ENCODE peak calls at places on chromosomes 7 and 10, in seven cellular contexts. One of them, this sample, is unnamed.

GRCh38 chr10:132434405-132435005 is 37.5 kb downstream of the PWWP2B start:
- DNase-seq in stimulated activated effector memory CD8-positive, alpha-beta T cell treated with anti-CD3 and anti-CD28 coated beads, Interleukin-12 subunit alpha, Interleukin-12 subunit beta, amount 100 ng/mL, for 72 hours: no peak
- DNase-seq in left cardiac atrium: peak
- DNase-seq in activated T-cell treated with anti-CD3 and anti-CD28 coated beads, Interleukin-2, amount 50 U/mL, for 72 hours: peak
- DNase-seq in EL: no peak
- DNase-seq in fibroblast of the aortic adventitia: no peak
- DNase-seq in HS-27A: no peak
- DNase-seq in this sample: no peak

GRCh38 chr7:31814187-31814586 is 127.2 kb downstream of the PPP1R17 start:
- DNase-seq in fibroblast of the aortic adventitia: peak
- DNase-seq in stimulated activated effector memory CD8-positive, alpha-beta T cell treated with anti-CD3 and anti-CD28 coated beads, Interleukin-12 subunit alpha, Interleukin-12 subunit beta, amount 100 ng/mL, for 72 hours: no peak
- DNase-seq in EL: peak
- DNase-seq in left cardiac atrium: no peak
- DNase-seq in activated T-cell treated with anti-CD3 and anti-CD28 coated beads, Interleukin-2, amount 50 U/mL, for 72 hours: no peak
- DNase-seq in HS-27A: no peak
- DNase-seq in this sample: no peak

GRCh38 chr10:73867126-73867807 is 7.1 kb downstream of the CAMK2G start:
- DNase-seq in activated T-cell treated with anti-CD3 and anti-CD28 coated beads, Interleukin-2, amount 50 U/mL, for 72 hours: no peak
- DNase-seq in left cardiac atrium: no peak
- DNase-seq in stimulated activated effector memory CD8-positive, alpha-beta T cell treated with anti-CD3 and anti-CD28 coated beads, Interleukin-12 subunit alpha, Interleukin-12 subunit beta, amount 100 ng/mL, for 72 hours: no peak
- DNase-seq in HS-27A: no peak
- DNase-seq in EL: no peak
- DNase-seq in fibroblast of the aortic adventitia: no peak
- DNase-seq in this sample: no peak

GRCh38 chr10:19014034-19014433 is 34.6 kb upstream of the MALRD1 start:
- DNase-seq in fibroblast of the aortic adventitia: peak
- DNase-seq in activated T-cell treated with anti-CD3 and anti-CD28 coated beads, Interleukin-2, amount 50 U/mL, for 72 hours: no peak
- DNase-seq in EL: peak
- DNase-seq in stimulated activated effector memory CD8-positive, alpha-beta T cell treated with anti-CD3 and anti-CD28 coated beads, Interleukin-12 subunit alpha, Interleukin-12 subunit beta, amount 100 ng/mL, for 72 hours: no peak
- DNase-seq in left cardiac atrium: no peak
- DNase-seq in HS-27A: peak
- DNase-seq in this sample: no peak

GRCh38 chr10:3365630-3366029 is 193.0 kb upstream of the PITRM1 start:
- DNase-seq in EL: no peak
- DNase-seq in left cardiac atrium: no peak
- DNase-seq in activated T-cell treated with anti-CD3 and anti-CD28 coated beads, Interleukin-2, amount 50 U/mL, for 72 hours: no peak
- DNase-seq in HS-27A: no peak
- DNase-seq in stimulated activated effector memory CD8-positive, alpha-beta T cell treated with anti-CD3 and anti-CD28 coated beads, Interleukin-12 subunit alpha, Interleukin-12 subunit beta, amount 100 ng/mL, for 72 hours: no peak
- DNase-seq in fibroblast of the aortic adventitia: peak
- DNase-seq in this sample: no peak

GRCh38 chr10:70564901-70565351 is 37.6 kb downstream of the PRF1 start:
- DNase-seq in HS-27A: no peak
- DNase-seq in stimulated activated effector memory CD8-positive, alpha-beta T cell treated with anti-CD3 and anti-CD28 coated beads, Interleukin-12 subunit alpha, Interleukin-12 subunit beta, amount 100 ng/mL, for 72 hours: no peak
- DNase-seq in EL: no peak
- DNase-seq in fibroblast of the aortic adventitia: no peak
- DNase-seq in left cardiac atrium: no peak
- DNase-seq in activated T-cell treated with anti-CD3 and anti-CD28 coated beads, Interleukin-2, amount 50 U/mL, for 72 hours: no peak
- DNase-seq in this sample: no peak

GRCh38 chr7:37052673-37053072 is 328.4 kb upstream of the AOAH start:
- DNase-seq in left cardiac atrium: no peak
- DNase-seq in stimulated activated effector memory CD8-positive, alpha-beta T cell treated with anti-CD3 and anti-CD28 coated beads, Interleukin-12 subunit alpha, Interleukin-12 subunit beta, amount 100 ng/mL, for 72 hours: no peak
- DNase-seq in activated T-cell treated with anti-CD3 and anti-CD28 coated beads, Interleukin-2, amount 50 U/mL, for 72 hours: no peak
- DNase-seq in fibroblast of the aortic adventitia: peak
- DNase-seq in EL: peak
- DNase-seq in HS-27A: no peak
- DNase-seq in this sample: no peak

GRCh38 chr7:142134944-142135343 is 23.4 kb downstream of the MGAM2 start:
- DNase-seq in stimulated activated effector memory CD8-positive, alpha-beta T cell treated with anti-CD3 and anti-CD28 coated beads, Interleukin-12 subunit alpha, Interleukin-12 subunit beta, amount 100 ng/mL, for 72 hours: no peak
- DNase-seq in HS-27A: no peak
- DNase-seq in fibroblast of the aortic adventitia: no peak
- DNase-seq in left cardiac atrium: no peak
- DNase-seq in EL: no peak
- DNase-seq in activated T-cell treated with anti-CD3 and anti-CD28 coated beads, Interleukin-2, amount 50 U/mL, for 72 hours: no peak
- DNase-seq in this sample: no peak

GRCh38 chr10:114869500-114869899 is 47.9 kb downstream of the FHIP2A start:
- DNase-seq in stimulated activated effector memory CD8-positive, alpha-beta T cell treated with anti-CD3 and anti-CD28 coated beads, Interleukin-12 subunit alpha, Interleukin-12 subunit beta, amount 100 ng/mL, for 72 hours: no peak
- DNase-seq in left cardiac atrium: no peak
- DNase-seq in EL: peak
- DNase-seq in activated T-cell treated with anti-CD3 and anti-CD28 coated beads, Interleukin-2, amount 50 U/mL, for 72 hours: no peak
- DNase-seq in fibroblast of the aortic adventitia: peak
- DNase-seq in HS-27A: no peak
- DNase-seq in this sample: no peak

GRCh38 chr10:73591935-73592699 is 975 bp upstream of the USP54 start:
- DNase-seq in fibroblast of the aortic adventitia: peak
- DNase-seq in left cardiac atrium: peak
- DNase-seq in HS-27A: no peak
- DNase-seq in EL: peak
- DNase-seq in stimulated activated effector memory CD8-positive, alpha-beta T cell treated with anti-CD3 and anti-CD28 coated beads, Interleukin-12 subunit alpha, Interleukin-12 subunit beta, amount 100 ng/mL, for 72 hours: no peak
- DNase-seq in activated T-cell treated with anti-CD3 and anti-CD28 coated beads, Interleukin-2, amount 50 U/mL, for 72 hours: peak
- DNase-seq in this sample: peak

GRCh38 chr10:88270871-88271713 is 312.0 kb downstream of the RNLS start:
- DNase-seq in EL: peak
- DNase-seq in HS-27A: no peak
- DNase-seq in fibroblast of the aortic adventitia: peak
- DNase-seq in left cardiac atrium: no peak
- DNase-seq in activated T-cell treated with anti-CD3 and anti-CD28 coated beads, Interleukin-2, amount 50 U/mL, for 72 hours: peak
- DNase-seq in stimulated activated effector memory CD8-positive, alpha-beta T cell treated with anti-CD3 and anti-CD28 coated beads, Interleukin-12 subunit alpha, Interleukin-12 subunit beta, amount 100 ng/mL, for 72 hours: peak
- DNase-seq in this sample: no peak

GRCh38 chr10:71084061-71084817 is 128.1 kb upstream of the UNC5B start:
- DNase-seq in EL: no peak
- DNase-seq in activated T-cell treated with anti-CD3 and anti-CD28 coated beads, Interleukin-2, amount 50 U/mL, for 72 hours: no peak
- DNase-seq in fibroblast of the aortic adventitia: no peak
- DNase-seq in left cardiac atrium: no peak
- DNase-seq in stimulated activated effector memory CD8-positive, alpha-beta T cell treated with anti-CD3 and anti-CD28 coated beads, Interleukin-12 subunit alpha, Interleukin-12 subunit beta, amount 100 ng/mL, for 72 hours: peak
- DNase-seq in HS-27A: no peak
- DNase-seq in this sample: no peak

GRCh38 chr10:99798920-99799319 is 16.5 kb downstream of the ABCC2 start:
- DNase-seq in activated T-cell treated with anti-CD3 and anti-CD28 coated beads, Interleukin-2, amount 50 U/mL, for 72 hours: no peak
- DNase-seq in HS-27A: no peak
- DNase-seq in stimulated activated effector memory CD8-positive, alpha-beta T cell treated with anti-CD3 and anti-CD28 coated beads, Interleukin-12 subunit alpha, Interleukin-12 subunit beta, amount 100 ng/mL, for 72 hours: no peak
- DNase-seq in left cardiac atrium: no peak
- DNase-seq in EL: no peak
- DNase-seq in fibroblast of the aortic adventitia: no peak
- DNase-seq in this sample: no peak

GRCh38 chr7:84477786-84478405 is 283.3 kb upstream of the SEMA3A start:
- DNase-seq in HS-27A: no peak
- DNase-seq in fibroblast of the aortic adventitia: no peak
- DNase-seq in activated T-cell treated with anti-CD3 and anti-CD28 coated beads, Interleukin-2, amount 50 U/mL, for 72 hours: no peak
- DNase-seq in EL: no peak
- DNase-seq in stimulated activated effector memory CD8-positive, alpha-beta T cell treated with anti-CD3 and anti-CD28 coated beads, Interleukin-12 subunit alpha, Interleukin-12 subunit beta, amount 100 ng/mL, for 72 hours: no peak
- DNase-seq in left cardiac atrium: no peak
- DNase-seq in this sample: no peak

GRCh38 chr10:132521466-132522102 is 16.0 kb upstream of the INPP5A start:
- DNase-seq in EL: no peak
- DNase-seq in stimulated activated effector memory CD8-positive, alpha-beta T cell treated with anti-CD3 and anti-CD28 coated beads, Interleukin-12 subunit alpha, Interleukin-12 subunit beta, amount 100 ng/mL, for 72 hours: no peak
- DNase-seq in activated T-cell treated with anti-CD3 and anti-CD28 coated beads, Interleukin-2, amount 50 U/mL, for 72 hours: no peak
- DNase-seq in HS-27A: no peak
- DNase-seq in fibroblast of the aortic adventitia: no peak
- DNase-seq in left cardiac atrium: no peak
- DNase-seq in this sample: no peak

GRCh38 chr7:24436131-24436920 is 136.9 kb upstream of the PALS2 start:
- DNase-seq in stimulated activated effector memory CD8-positive, alpha-beta T cell treated with anti-CD3 and anti-CD28 coated beads, Interleukin-12 subunit alpha, Interleukin-12 subunit beta, amount 100 ng/mL, for 72 hours: no peak
- DNase-seq in left cardiac atrium: no peak
- DNase-seq in HS-27A: no peak
- DNase-seq in EL: no peak
- DNase-seq in activated T-cell treated with anti-CD3 and anti-CD28 coated beads, Interleukin-2, amount 50 U/mL, for 72 hours: no peak
- DNase-seq in fibroblast of the aortic adventitia: no peak
- DNase-seq in this sample: no peak

GRCh38 chr10:17200885-17201164 is 647 bp downstream of the TRDMT1 start:
- DNase-seq in stimulated activated effector memory CD8-positive, alpha-beta T cell treated with anti-CD3 and anti-CD28 coated beads, Interleukin-12 subunit alpha, Interleukin-12 subunit beta, amount 100 ng/mL, for 72 hours: no peak
- DNase-seq in fibroblast of the aortic adventitia: peak
- DNase-seq in activated T-cell treated with anti-CD3 and anti-CD28 coated beads, Interleukin-2, amount 50 U/mL, for 72 hours: peak
- DNase-seq in left cardiac atrium: peak
- DNase-seq in HS-27A: no peak
- DNase-seq in EL: peak
- DNase-seq in this sample: peak

GRCh38 chr7:130896898-130897514 is 163.0 kb upstream of the KLF14 start:
- DNase-seq in activated T-cell treated with anti-CD3 and anti-CD28 coated beads, Interleukin-2, amount 50 U/mL, for 72 hours: peak
- DNase-seq in fibroblast of the aortic adventitia: peak
- DNase-seq in stimulated activated effector memory CD8-positive, alpha-beta T cell treated with anti-CD3 and anti-CD28 coated beads, Interleukin-12 subunit alpha, Interleukin-12 subunit beta, amount 100 ng/mL, for 72 hours: peak
- DNase-seq in HS-27A: no peak
- DNase-seq in EL: peak
- DNase-seq in left cardiac atrium: peak
- DNase-seq in this sample: peak

GRCh38 chr7:131898418-131898817 is 342.0 kb upstream of the PODXL start:
- DNase-seq in left cardiac atrium: no peak
- DNase-seq in HS-27A: no peak
- DNase-seq in EL: no peak
- DNase-seq in stimulated activated effector memory CD8-positive, alpha-beta T cell treated with anti-CD3 and anti-CD28 coated beads, Interleukin-12 subunit alpha, Interleukin-12 subunit beta, amount 100 ng/mL, for 72 hours: no peak
- DNase-seq in fibroblast of the aortic adventitia: peak
- DNase-seq in activated T-cell treated with anti-CD3 and anti-CD28 coated beads, Interleukin-2, amount 50 U/mL, for 72 hours: peak
- DNase-seq in this sample: no peak

GRCh38 chr10:44278669-44279337 is 106.1 kb downstream of the CXCL12 start:
- DNase-seq in EL: peak
- DNase-seq in activated T-cell treated with anti-CD3 and anti-CD28 coated beads, Interleukin-2, amount 50 U/mL, for 72 hours: no peak
- DNase-seq in HS-27A: no peak
- DNase-seq in fibroblast of the aortic adventitia: peak
- DNase-seq in stimulated activated effector memory CD8-positive, alpha-beta T cell treated with anti-CD3 and anti-CD28 coated beads, Interleukin-12 subunit alpha, Interleukin-12 subunit beta, amount 100 ng/mL, for 72 hours: no peak
- DNase-seq in left cardiac atrium: no peak
- DNase-seq in this sample: no peak

GRCh38 chr7:139873593-139874374 is 44.7 kb downstream of the TBXAS1 start:
- DNase-seq in HS-27A: no peak
- DNase-seq in EL: no peak
- DNase-seq in activated T-cell treated with anti-CD3 and anti-CD28 coated beads, Interleukin-2, amount 50 U/mL, for 72 hours: no peak
- DNase-seq in stimulated activated effector memory CD8-positive, alpha-beta T cell treated with anti-CD3 and anti-CD28 coated beads, Interleukin-12 subunit alpha, Interleukin-12 subunit beta, amount 100 ng/mL, for 72 hours: no peak
- DNase-seq in left cardiac atrium: peak
- DNase-seq in fibroblast of the aortic adventitia: no peak
- DNase-seq in this sample: no peak

GRCh38 chr10:71467161-71467560 is 70.4 kb downstream of the CDH23 start:
- DNase-seq in stimulated activated effector memory CD8-positive, alpha-beta T cell treated with anti-CD3 and anti-CD28 coated beads, Interleukin-12 subunit alpha, Interleukin-12 subunit beta, amount 100 ng/mL, for 72 hours: no peak
- DNase-seq in left cardiac atrium: no peak
- DNase-seq in fibroblast of the aortic adventitia: no peak
- DNase-seq in HS-27A: no peak
- DNase-seq in EL: no peak
- DNase-seq in activated T-cell treated with anti-CD3 and anti-CD28 coated beads, Interleukin-2, amount 50 U/mL, for 72 hours: no peak
- DNase-seq in this sample: no peak

GRCh38 chr10:81909453-81909852 is 34.5 kb downstream of the NRG3 start:
- DNase-seq in fibroblast of the aortic adventitia: no peak
- DNase-seq in left cardiac atrium: no peak
- DNase-seq in stimulated activated effector memory CD8-positive, alpha-beta T cell treated with anti-CD3 and anti-CD28 coated beads, Interleukin-12 subunit alpha, Interleukin-12 subunit beta, amount 100 ng/mL, for 72 hours: no peak
- DNase-seq in EL: no peak
- DNase-seq in HS-27A: no peak
- DNase-seq in activated T-cell treated with anti-CD3 and anti-CD28 coated beads, Interleukin-2, amount 50 U/mL, for 72 hours: no peak
- DNase-seq in this sample: no peak

GRCh38 chr10:62018141-62018911 is 116.8 kb downstream of the ARID5B start:
- DNase-seq in fibroblast of the aortic adventitia: no peak
- DNase-seq in EL: no peak
- DNase-seq in left cardiac atrium: no peak
- DNase-seq in stimulated activated effector memory CD8-positive, alpha-beta T cell treated with anti-CD3 and anti-CD28 coated beads, Interleukin-12 subunit alpha, Interleukin-12 subunit beta, amount 100 ng/mL, for 72 hours: no peak
- DNase-seq in activated T-cell treated with anti-CD3 and anti-CD28 coated beads, Interleukin-2, amount 50 U/mL, for 72 hours: no peak
- DNase-seq in HS-27A: no peak
- DNase-seq in this sample: no peak

GRCh38 chr7:142319970-142320369 is 62.1 kb upstream of the PRSS58 start:
- DNase-seq in left cardiac atrium: no peak
- DNase-seq in stimulated activated effector memory CD8-positive, alpha-beta T cell treated with anti-CD3 and anti-CD28 coated beads, Interleukin-12 subunit alpha, Interleukin-12 subunit beta, amount 100 ng/mL, for 72 hours: peak
- DNase-seq in activated T-cell treated with anti-CD3 and anti-CD28 coated beads, Interleukin-2, amount 50 U/mL, for 72 hours: peak
- DNase-seq in fibroblast of the aortic adventitia: no peak
- DNase-seq in HS-27A: no peak
- DNase-seq in EL: no peak
- DNase-seq in this sample: no peak

GRCh38 chr7:66157060-66157459 is 42.4 kb downstream of the CRCP start:
- DNase-seq in HS-27A: no peak
- DNase-seq in stimulated activated effector memory CD8-positive, alpha-beta T cell treated with anti-CD3 and anti-CD28 coated beads, Interleukin-12 subunit alpha, Interleukin-12 subunit beta, amount 100 ng/mL, for 72 hours: no peak
- DNase-seq in fibroblast of the aortic adventitia: no peak
- DNase-seq in EL: no peak
- DNase-seq in left cardiac atrium: no peak
- DNase-seq in activated T-cell treated with anti-CD3 and anti-CD28 coated beads, Interleukin-2, amount 50 U/mL, for 72 hours: no peak
- DNase-seq in this sample: no peak

GRCh38 chr10:77756319-77757232 is 119.0 kb upstream of the KCNMA1 start:
- DNase-seq in activated T-cell treated with anti-CD3 and anti-CD28 coated beads, Interleukin-2, amount 50 U/mL, for 72 hours: peak
- DNase-seq in fibroblast of the aortic adventitia: peak
- DNase-seq in stimulated activated effector memory CD8-positive, alpha-beta T cell treated with anti-CD3 and anti-CD28 coated beads, Interleukin-12 subunit alpha, Interleukin-12 subunit beta, amount 100 ng/mL, for 72 hours: no peak
- DNase-seq in EL: peak
- DNase-seq in HS-27A: peak
- DNase-seq in left cardiac atrium: no peak
- DNase-seq in this sample: no peak

GRCh38 chr10:97759157-97759980 is 12.4 kb downstream of the SFRP5 start:
- DNase-seq in activated T-cell treated with anti-CD3 and anti-CD28 coated beads, Interleukin-2, amount 50 U/mL, for 72 hours: peak
- DNase-seq in HS-27A: no peak
- DNase-seq in stimulated activated effector memory CD8-positive, alpha-beta T cell treated with anti-CD3 and anti-CD28 coated beads, Interleukin-12 subunit alpha, Interleukin-12 subunit beta, amount 100 ng/mL, for 72 hours: peak
- DNase-seq in left cardiac atrium: peak
- DNase-seq in EL: peak
- DNase-seq in fibroblast of the aortic adventitia: peak
- DNase-seq in this sample: peak

GRCh38 chr10:121469797-121470606 is 128.2 kb downstream of the FGFR2 start:
- DNase-seq in left cardiac atrium: no peak
- DNase-seq in HS-27A: no peak
- DNase-seq in stimulated activated effector memory CD8-positive, alpha-beta T cell treated with anti-CD3 and anti-CD28 coated beads, Interleukin-12 subunit alpha, Interleukin-12 subunit beta, amount 100 ng/mL, for 72 hours: no peak
- DNase-seq in fibroblast of the aortic adventitia: no peak
- DNase-seq in EL: no peak
- DNase-seq in activated T-cell treated with anti-CD3 and anti-CD28 coated beads, Interleukin-2, amount 50 U/mL, for 72 hours: no peak
- DNase-seq in this sample: no peak

GRCh38 chr10:61140765-61141392 is 196.9 kb upstream of the RHOBTB1 start:
- DNase-seq in left cardiac atrium: no peak
- DNase-seq in fibroblast of the aortic adventitia: peak
- DNase-seq in EL: peak
- DNase-seq in HS-27A: peak
- DNase-seq in stimulated activated effector memory CD8-positive, alpha-beta T cell treated with anti-CD3 and anti-CD28 coated beads, Interleukin-12 subunit alpha, Interleukin-12 subunit beta, amount 100 ng/mL, for 72 hours: no peak
- DNase-seq in activated T-cell treated with anti-CD3 and anti-CD28 coated beads, Interleukin-2, amount 50 U/mL, for 72 hours: no peak
- DNase-seq in this sample: peak

GRCh38 chr10:3123571-3124411 is 48.8 kb downstream of the PITRM1 start:
- DNase-seq in EL: no peak
- DNase-seq in fibroblast of the aortic adventitia: no peak
- DNase-seq in stimulated activated effector memory CD8-positive, alpha-beta T cell treated with anti-CD3 and anti-CD28 coated beads, Interleukin-12 subunit alpha, Interleukin-12 subunit beta, amount 100 ng/mL, for 72 hours: no peak
- DNase-seq in HS-27A: no peak
- DNase-seq in left cardiac atrium: no peak
- DNase-seq in activated T-cell treated with anti-CD3 and anti-CD28 coated beads, Interleukin-2, amount 50 U/mL, for 72 hours: no peak
- DNase-seq in this sample: no peak

This sample was measured in putamen.